ENCODE peak calls at places on chromosomes 6 and 20, in four cellular contexts. Y is effector memory CD4-positive, alpha-beta T cell; K is uterus; E is pancreas. O is an unnamed sample. For H3K4me1, the result is how much of the 10 kb centered on the place peaks cover.

GRCh38 chr6:92647630-92648029 is 771.7 kb downstream of the EPHA7 start:
- DNase-seq in Y (no peak), K (no peak), E (no peak), O (no peak)

GRCh38 chr6:168456907-168457771 is 16.2 kb downstream of the SMOC2 start:
- DNase-seq in Y (no peak), K (no peak), E (no peak), O (no peak)

GRCh38 chr20:54108394-54108643 is 37.9 kb upstream of the BCAS1 start:
- DNase-seq in Y (no peak), K (no peak), E (no peak), O (no peak)

GRCh38 chr6:56772737-56773184 is 130.1 kb upstream of the DST start:
- DNase-seq in Y (no peak), K (peak), E (no peak), O (no peak)

GRCh38 chr6:53793318-53793975 is 1.4 kb upstream of the LRRC1 start:
- DNase-seq in Y (no peak), K (peak), E (peak), O (peak)

GRCh38 chr20:42461321-42461720 is 728.4 kb downstream of the PTPRT start:
- DNase-seq in Y (no peak), K (no peak), E (no peak), O (no peak)

GRCh38 chr6:158441639-158442308 is 118.1 kb upstream of the TMEM181 start:
- DNase-seq in Y (no peak), K (peak), E (no peak), O (no peak)

GRCh38 chr6:116682334-116682712 is 1.3 kb downstream of the KPNA5 start:
- DNase-seq in Y (peak), K (peak), E (no peak), O (peak)

GRCh38 chr6:30344868-30345671 is at the start of gene RPP21:
- DNase-seq in Y (peak), K (peak), E (peak), O (peak)

GRCh38 chr20:23205221-23205620 is 119.1 kb upstream of the CD93 start:
- DNase-seq in Y (no peak), K (no peak), E (no peak), O (no peak)

GRCh38 chr6:79377830-79378460 is 143.5 kb upstream of the HMGN3 start:
- DNase-seq in Y (no peak), K (no peak), E (no peak), O (no peak)

GRCh38 chr20:37856932-37857660 is 45.8 kb upstream of the VSTM2L start:
- DNase-seq in Y (no peak), K (no peak), E (no peak), O (no peak)

GRCh38 chr6:166257911-166258318 is 50.3 kb downstream of the PRR18 start:
- DNase-seq in Y (peak), K (no peak), E (no peak), O (no peak)

GRCh38 chr6:21263531-21264287 is 329.8 kb upstream of the SOX4 start:
- DNase-seq in Y (no peak), K (no peak), E (no peak), O (no peak)

GRCh38 chr6:90088009-90088408 is 193.7 kb downstream of the GJA10 start:
- DNase-seq in Y (no peak), K (peak), E (no peak), O (no peak)

GRCh38 chr6:98946877-98947410 is 802 bp downstream of the FBXL4 start:
- DNase-seq in Y (no peak), K (peak), E (peak), O (peak)

DNA sequence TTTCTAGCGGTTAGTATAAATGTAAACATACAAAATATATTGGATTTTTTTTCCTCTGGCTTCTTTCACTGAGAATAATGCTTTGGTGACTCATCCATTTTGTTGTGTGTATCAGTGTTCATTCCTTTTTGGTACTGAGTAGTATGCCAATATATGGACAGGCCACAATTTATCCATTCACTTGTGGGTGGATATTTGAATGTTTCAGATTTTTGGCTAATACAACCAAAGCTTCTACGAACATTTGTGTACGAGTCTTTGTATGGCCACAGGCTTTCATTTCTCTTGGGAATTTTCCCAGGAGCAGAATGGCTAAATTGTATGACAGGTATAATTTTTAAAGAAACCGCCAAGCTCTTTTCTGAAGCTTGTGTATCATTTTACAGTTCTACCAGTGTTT is 677.5 kb downstream of the HDGFL1 start:
- DNase-seq in Y (no peak), K (no peak), E (no peak), O (no peak)
- H3K27ac ChIP-seq in Y (no peak), K (no peak), E (no peak), O (no peak)

GRCh38 chr6:142846459-142846831 is 98.5 kb downstream of the HIVEP2 start:
- DNase-seq in Y (no peak), K (no peak), E (no peak), O (no peak)
- H3K4me1 ChIP-seq in Y (half or more), K (under half), E (under half), O (half or more)

GRCh38 chr6:146287691-146288369 is 255.8 kb upstream of the RAB32 start:
- DNase-seq in Y (no peak), K (no peak), E (no peak), O (no peak)

GRCh38 chr6:146289816-146290588 is 253.6 kb upstream of the RAB32 start:
- DNase-seq in Y (no peak), K (no peak), E (no peak), O (no peak)

GRCh38 chr6:146286976-146287375 is 256.7 kb upstream of the RAB32 start:
- DNase-seq in Y (no peak), K (no peak), E (no peak), O (no peak)

GRCh38 chr6:146292506-146292905 is 251.1 kb upstream of the RAB32 start:
- DNase-seq in Y (no peak), K (no peak), E (no peak), O (no peak)

DNA sequence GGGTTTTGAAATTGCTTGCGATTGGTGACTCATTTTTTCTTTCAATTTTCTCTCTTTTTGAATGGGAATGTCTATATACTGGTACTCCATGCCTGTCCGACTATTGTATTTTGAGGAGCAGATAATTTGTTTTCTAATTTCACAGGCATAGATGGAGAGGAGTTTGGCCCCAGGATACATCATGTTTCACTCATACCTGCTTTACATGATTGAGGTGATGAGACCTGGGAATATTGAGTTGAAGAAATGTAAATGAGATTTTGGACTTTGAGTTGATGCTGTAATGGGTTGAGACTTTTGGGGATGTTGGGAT is 253.1 kb upstream of the RAB32 start:
- DNase-seq in Y (no peak), K (no peak), E (no peak), O (no peak)
- H3K27ac ChIP-seq in Y (no peak), K (no peak), E (no peak), O (no peak)

DNA sequence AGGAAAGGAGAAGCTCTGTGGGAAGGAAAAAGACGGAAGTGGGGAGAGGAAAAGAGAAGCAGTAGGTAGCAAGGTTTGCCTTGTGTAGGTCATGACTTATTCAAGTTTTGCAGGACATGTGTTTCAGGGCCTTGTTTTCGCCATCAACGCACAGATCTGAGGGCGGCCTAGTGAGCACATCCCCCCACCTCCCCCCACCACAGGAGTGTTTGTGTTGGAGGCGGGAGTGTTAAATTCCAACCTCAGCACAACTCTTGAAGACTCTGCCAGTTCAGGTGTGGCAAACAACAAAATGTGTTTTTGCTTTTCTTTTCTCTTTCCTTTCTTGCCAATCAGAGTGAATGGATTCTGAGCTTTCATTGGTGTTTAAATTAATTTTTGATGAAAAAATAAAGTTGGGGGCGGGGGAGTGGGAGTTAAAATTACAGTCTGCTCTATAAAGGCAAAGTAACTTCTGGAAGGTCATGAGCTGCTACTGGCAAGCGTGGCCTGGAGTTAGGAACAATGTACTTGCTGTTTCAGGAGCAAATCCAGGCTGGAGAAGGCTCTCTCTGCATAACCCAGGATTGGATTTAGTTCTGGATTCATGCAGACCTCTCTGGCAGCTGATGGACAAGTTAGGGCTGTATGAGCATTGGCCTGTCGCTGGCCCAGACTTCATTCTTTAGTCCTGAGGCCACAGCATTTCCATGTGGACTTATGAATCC is 338.5 kb downstream of the CD83 start:
- DNase-seq in Y (no peak), K (no peak), E (no peak), O (no peak)
- H3K4me1 ChIP-seq in Y (under half), K (under half), E (under half), O (under half)

GRCh38 chr6:130625825-130626500 is 201.2 kb upstream of the SMLR1 start:
- DNase-seq in Y (no peak), K (no peak), E (no peak), O (no peak)
- H3K27ac ChIP-seq in Y (no peak), K (peak), E (no peak), O (no peak)

O was measured in CD8-positive, alpha-beta memory T cell.